ENCODE peak calls at places on chromosomes 1 and 21, in seven cellular contexts. Z, M, D, F, K, I and A are unnamed samples.

GRCh38 chr1:86515597-86515996 is 31.3 kb upstream of the CLCA4 start:
- DNase-seq in Z (no peak), M (no peak), I (no peak), K (peak; percentile 76), F (no peak), D (no peak), A (no peak)

GRCh38 chr1:164518692-164519332 is 40.2 kb upstream of the PBX1 start:
- DNase-seq in M (no peak), D (no peak), I (no peak), Z (no peak), K (peak; percentile 22), F (no peak), A (no peak)

GRCh38 chr21:36700961-36701911 is 2.3 kb downstream of the SIM2 start:
- DNase-seq in Z (no peak), I (no peak), M (no peak), K (peak; percentile 15), D (no peak), F (no peak), A (no peak)

GRCh38 chr1:69739181-69739580 is 171.5 kb downstream of the LRRC7 start:
- DNase-seq in I (no peak), M (no peak), F (no peak), K (no peak), D (no peak), Z (no peak), A (no peak)

GRCh38 chr21:36479415-36480402 is at the start of gene CLDN14:
- DNase-seq in Z (no peak), D (no peak), M (no peak), I (no peak), K (no peak), F (no peak), A (no peak)

GRCh38 chr1:54681396-54681795 is 34.3 kb upstream of the TTC4 start:
- DNase-seq in F (no peak), I (peak; percentile 63), M (no peak), D (no peak), K (peak; percentile 32), Z (no peak), A (peak; percentile 10)

GRCh38 chr1:31239653-31240241 is at the start of gene NKAIN1:
- DNase-seq in D (no peak), I (peak; percentile 35), K (no peak), Z (peak; percentile 68), M (no peak), F (no peak), A (no peak)

GRCh38 chr1:152630596-152630995 is 7.7 kb upstream of the LCE3A start:
- DNase-seq in F (no peak), M (no peak), Z (no peak), K (no peak), I (no peak), D (no peak), A (no peak)

GRCh38 chr1:9388628-9389184 is 96.0 kb downstream of the SPSB1 start:
- DNase-seq in Z (peak; percentile 83), D (peak; percentile 42), M (no peak), K (no peak), F (no peak), I (no peak), A (no peak)

GRCh38 chr1:47940779-47941178 is 56.4 kb downstream of the TRABD2B start:
- DNase-seq in M (no peak), F (no peak), I (no peak), Z (no peak), D (peak; percentile 37), K (peak; percentile 15), A (no peak)

GRCh38 chr1:44151332-44151731 is 9.9 kb upstream of the KLF18 start:
- DNase-seq in F (no peak), D (no peak), I (no peak), Z (no peak), K (no peak), M (no peak), A (no peak)

GRCh38 chr1:29563571-29563970 is 327.2 kb downstream of the PTPRU start:
- DNase-seq in F (no peak), I (no peak), M (no peak), Z (no peak), D (peak; percentile 59), K (no peak), A (peak; percentile 48)

GRCh38 chr21:38533887-38534286 is 35.6 kb upstream of the ERG start:
- DNase-seq in Z (no peak), D (no peak), I (no peak), K (no peak), M (no peak), F (no peak), A (no peak)

GRCh38 chr1:51489472-51489871 is 29.6 kb downstream of the EPS15 start:
- DNase-seq in F (no peak), K (no peak), I (no peak), Z (no peak), D (no peak), M (no peak), A (no peak)

GRCh38 chr1:116988908-116989307 is 12.7 kb upstream of the CD101 start:
- DNase-seq in I (peak; percentile 30), M (no peak), D (no peak), K (no peak), F (no peak), Z (no peak), A (no peak)

GRCh38 chr1:6270432-6270831 is 9.5 kb upstream of the GPR153 start:
- DNase-seq in Z (no peak), F (no peak), I (peak; percentile 40), D (no peak), M (no peak), K (peak; percentile 58), A (no peak)

GRCh38 chr1:95013948-95014574 is 58.7 kb downstream of the ALG14 start:
- DNase-seq in I (peak; percentile 1), D (no peak), K (no peak), F (no peak), M (no peak), Z (no peak), A (no peak)

GRCh38 chr1:58358311-58358710 is 188.2 kb downstream of the OMA1 start:
- DNase-seq in D (peak; percentile 33), Z (no peak), I (no peak), K (no peak), M (no peak), F (no peak), A (no peak)

GRCh38 chr1:20440785-20441200 is 45.2 kb downstream of the CAMK2N1 start:
- DNase-seq in M (peak; percentile 32), Z (peak; percentile 63), D (peak; percentile 39), K (peak; percentile 58), I (no peak), F (peak; percentile 26), A (no peak)

GRCh38 chr1:230231739-230232075 is 164.7 kb downstream of the GALNT2 start:
- DNase-seq in M (no peak), K (peak; percentile 95), I (no peak), F (no peak), D (no peak), Z (peak; percentile 38), A (no peak)

GRCh38 chr1:21820597-21821232 is 8.7 kb downstream of the LDLRAD2 start:
- DNase-seq in F (no peak), M (no peak), D (no peak), I (no peak), K (no peak), Z (no peak), A (no peak)